ENCODE peak calls at places on chromosomes 6 and 20, in five cellular contexts. One of them, this sample, is unnamed.

GRCh38 chr6:165245287-165245686 is 64.1 kb downstream of the C6orf118 start:
- DNase-seq in bronchial epithelial cell: peak; percentile 25
- DNase-seq in H1: no peak
- DNase-seq in AG04450: no peak
- DNase-seq in glutamatergic neuron: no peak
- DNase-seq in this sample: no peak

GRCh38 chr6:149864578-149865535 is 698 bp upstream of the LRP11 start:
- DNase-seq in bronchial epithelial cell: peak; percentile 72
- DNase-seq in H1: no peak
- DNase-seq in AG04450: no peak
- DNase-seq in glutamatergic neuron: no peak
- DNase-seq in this sample: no peak

GRCh38 chr6:24779416-24779815 is 4.7 kb downstream of the GMNN start:
- DNase-seq in bronchial epithelial cell: no peak
- DNase-seq in H1: no peak
- DNase-seq in AG04450: no peak
- DNase-seq in glutamatergic neuron: no peak
- DNase-seq in this sample: no peak

GRCh38 chr6:15608406-15608805 is 54.4 kb downstream of the DTNBP1 start:
- DNase-seq in bronchial epithelial cell: peak; percentile 85
- DNase-seq in H1: no peak
- DNase-seq in AG04450: peak; percentile 20
- DNase-seq in glutamatergic neuron: no peak
- DNase-seq in this sample: no peak

GRCh38 chr6:14559754-14560527 is 442.4 kb downstream of the CD83 start:
- DNase-seq in bronchial epithelial cell: peak; percentile 85
- DNase-seq in H1: no peak
- DNase-seq in AG04450: no peak
- DNase-seq in glutamatergic neuron: no peak
- DNase-seq in this sample: no peak

GRCh38 chr6:101912266-101912665 is 518.8 kb downstream of the GRIK2 start:
- DNase-seq in bronchial epithelial cell: no peak
- DNase-seq in H1: no peak
- DNase-seq in AG04450: no peak
- DNase-seq in glutamatergic neuron: no peak
- DNase-seq in this sample: no peak

GRCh38 chr20:23452776-23453175 is at the start of gene CST11:
- DNase-seq in bronchial epithelial cell: no peak
- DNase-seq in H1: no peak
- DNase-seq in AG04450: no peak
- DNase-seq in glutamatergic neuron: no peak
- DNase-seq in this sample: no peak

GRCh38 chr20:50193851-50194830 is 3.5 kb downstream of the CEBPB start:
- DNase-seq in bronchial epithelial cell: no peak
- DNase-seq in H1: no peak
- DNase-seq in AG04450: no peak
- DNase-seq in glutamatergic neuron: no peak
- DNase-seq in this sample: peak; percentile 68

GRCh38 chr20:57880155-57880648 is 170.4 kb upstream of the PMEPA1 start:
- DNase-seq in bronchial epithelial cell: no peak
- DNase-seq in H1: no peak
- DNase-seq in AG04450: no peak
- DNase-seq in glutamatergic neuron: no peak
- DNase-seq in this sample: no peak

GRCh38 chr6:14520029-14520428 is 402.5 kb downstream of the CD83 start:
- DNase-seq in bronchial epithelial cell: peak; percentile 79
- DNase-seq in H1: no peak
- DNase-seq in AG04450: no peak
- DNase-seq in glutamatergic neuron: no peak
- DNase-seq in this sample: no peak

GRCh38 chr20:31602779-31603441 is 2.2 kb upstream of the ID1 start:
- DNase-seq in bronchial epithelial cell: peak; percentile 88
- DNase-seq in H1: no peak
- DNase-seq in AG04450: no peak
- DNase-seq in glutamatergic neuron: no peak
- DNase-seq in this sample: peak; percentile 55

GRCh38 chr6:27479319-27480182 is 6.6 kb upstream of the ZNF184 start:
- DNase-seq in bronchial epithelial cell: peak; percentile 89
- DNase-seq in H1: no peak
- DNase-seq in AG04450: peak; percentile 88
- DNase-seq in glutamatergic neuron: peak; percentile 79
- DNase-seq in this sample: peak; percentile 91

GRCh38 chr6:12288844-12289654 is 1.1 kb upstream of the EDN1 start:
- DNase-seq in bronchial epithelial cell: peak; percentile 78
- DNase-seq in H1: peak; percentile 39
- DNase-seq in AG04450: no peak
- DNase-seq in glutamatergic neuron: peak; percentile 64
- DNase-seq in this sample: peak; percentile 93

GRCh38 chr20:16501236-16501635 is 72.0 kb downstream of the KIF16B start:
- DNase-seq in bronchial epithelial cell: no peak
- DNase-seq in H1: no peak
- DNase-seq in AG04450: no peak
- DNase-seq in glutamatergic neuron: no peak
- DNase-seq in this sample: no peak

GRCh38 chr20:15923030-15923776 is 650.0 kb downstream of the KIF16B start:
- DNase-seq in bronchial epithelial cell: no peak
- DNase-seq in H1: no peak
- DNase-seq in AG04450: no peak
- DNase-seq in glutamatergic neuron: no peak
- DNase-seq in this sample: no peak

GRCh38 chr20:49397525-49397924 is 84.9 kb downstream of the KCNB1 start:
- DNase-seq in bronchial epithelial cell: peak; percentile 50
- DNase-seq in H1: no peak
- DNase-seq in AG04450: no peak
- DNase-seq in glutamatergic neuron: no peak
- DNase-seq in this sample: no peak

GRCh38 chr20:34562643-34563042 is 4.1 kb downstream of the MAP1LC3A start:
- DNase-seq in bronchial epithelial cell: no peak
- DNase-seq in H1: no peak
- DNase-seq in AG04450: no peak
- DNase-seq in glutamatergic neuron: peak; percentile 66
- DNase-seq in this sample: peak; percentile 81
- TF ChIP-seq CTCF in bronchial epithelial cell: peak; percentile 23
- TF ChIP-seq CTCF in H1: peak; percentile 60
- TF ChIP-seq CTCF in AG04450: peak; percentile 50
- TF ChIP-seq CTCF in glutamatergic neuron: no peak
- TF ChIP-seq CTCF in this sample: peak; percentile 78

GRCh38 chr6:17156112-17156921 is 54.5 kb downstream of the STMND1 start:
- DNase-seq in bronchial epithelial cell: peak; percentile 75
- DNase-seq in H1: peak; percentile 15
- DNase-seq in AG04450: peak; percentile 69
- DNase-seq in glutamatergic neuron: peak; percentile 70
- DNase-seq in this sample: peak; percentile 84
- TF ChIP-seq CTCF in bronchial epithelial cell: peak; percentile 54
- TF ChIP-seq CTCF in H1: no peak
- TF ChIP-seq CTCF in AG04450: peak; percentile 74
- TF ChIP-seq CTCF in glutamatergic neuron: peak; percentile 88
- TF ChIP-seq CTCF in this sample: peak; percentile 93

DNA sequence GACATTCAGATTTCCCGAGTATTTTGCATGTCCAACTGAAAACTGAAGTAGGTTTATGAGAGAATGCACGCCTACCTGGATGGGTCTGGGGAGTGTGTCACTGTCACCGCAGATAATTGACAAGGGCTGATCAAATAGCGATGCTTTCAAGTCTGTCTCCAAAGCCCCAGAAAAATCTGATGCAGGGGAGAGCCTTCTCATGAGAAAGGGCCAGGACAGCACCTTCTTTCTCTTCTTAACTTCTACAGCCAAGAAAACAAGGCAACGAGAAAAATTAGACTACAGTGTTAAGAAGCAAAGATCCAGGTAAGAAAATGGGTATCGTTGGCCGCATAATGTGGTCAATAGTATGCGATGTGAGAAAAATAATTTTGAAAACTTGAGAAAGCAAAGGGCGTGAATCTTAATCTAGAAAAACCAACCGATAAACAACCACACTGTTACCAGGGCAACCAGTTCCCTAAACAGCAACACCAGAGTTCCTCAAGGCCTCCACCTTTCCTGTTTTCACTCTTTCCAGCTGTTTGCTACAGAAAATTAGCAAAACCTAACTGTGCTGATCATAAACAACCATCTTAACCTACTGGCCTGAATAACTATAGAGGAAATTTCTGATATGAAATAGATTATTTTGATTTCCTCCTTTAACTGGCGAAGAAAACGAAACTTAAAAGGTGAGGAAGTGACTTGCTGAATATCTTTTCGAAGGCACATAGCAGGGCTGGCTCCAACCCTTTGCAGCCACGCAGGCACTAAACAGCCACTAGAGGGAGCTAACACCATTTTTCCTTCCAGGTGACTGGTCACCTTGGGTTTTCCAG is 2.6 kb downstream of the TAGAP start:
- DNase-seq in bronchial epithelial cell: peak; percentile 81
- DNase-seq in H1: peak; percentile 59
- DNase-seq in AG04450: peak; percentile 11
- DNase-seq in glutamatergic neuron: peak; percentile 57
- DNase-seq in this sample: peak; percentile 94
- TF ChIP-seq CTCF in bronchial epithelial cell: peak; percentile 96
- TF ChIP-seq CTCF in H1: peak; percentile 88
- TF ChIP-seq CTCF in AG04450: peak; percentile 89
- TF ChIP-seq CTCF in glutamatergic neuron: peak; percentile 93
- TF ChIP-seq CTCF in this sample: peak; percentile 99

DNA sequence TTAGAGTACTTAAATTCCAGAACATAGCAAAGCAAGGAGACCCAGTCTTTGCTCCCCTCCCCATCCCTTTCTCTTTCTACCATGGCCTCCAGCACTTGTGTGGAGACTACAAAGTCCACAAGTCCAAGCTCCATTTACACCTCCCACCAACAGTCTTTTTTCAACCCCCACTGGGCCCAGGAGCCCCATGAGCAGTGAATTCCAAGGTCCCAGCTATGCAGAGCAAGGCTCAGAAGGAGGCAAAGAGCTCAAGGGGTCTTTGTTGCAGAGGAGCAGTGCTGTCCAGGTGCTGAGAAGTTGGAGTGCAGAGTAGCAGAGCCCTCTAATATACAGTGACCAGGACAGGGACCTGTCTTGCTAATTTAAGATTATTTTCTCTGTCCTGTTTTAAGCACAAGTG is 9.0 kb downstream of the PAK5 start:
- DNase-seq in bronchial epithelial cell: no peak
- DNase-seq in H1: no peak
- DNase-seq in AG04450: no peak
- DNase-seq in glutamatergic neuron: no peak
- DNase-seq in this sample: peak; percentile 67
- TF ChIP-seq CTCF in bronchial epithelial cell: no peak
- TF ChIP-seq CTCF in H1: no peak
- TF ChIP-seq CTCF in AG04450: no peak
- TF ChIP-seq CTCF in glutamatergic neuron: no peak
- TF ChIP-seq CTCF in this sample: no peak

DNA sequence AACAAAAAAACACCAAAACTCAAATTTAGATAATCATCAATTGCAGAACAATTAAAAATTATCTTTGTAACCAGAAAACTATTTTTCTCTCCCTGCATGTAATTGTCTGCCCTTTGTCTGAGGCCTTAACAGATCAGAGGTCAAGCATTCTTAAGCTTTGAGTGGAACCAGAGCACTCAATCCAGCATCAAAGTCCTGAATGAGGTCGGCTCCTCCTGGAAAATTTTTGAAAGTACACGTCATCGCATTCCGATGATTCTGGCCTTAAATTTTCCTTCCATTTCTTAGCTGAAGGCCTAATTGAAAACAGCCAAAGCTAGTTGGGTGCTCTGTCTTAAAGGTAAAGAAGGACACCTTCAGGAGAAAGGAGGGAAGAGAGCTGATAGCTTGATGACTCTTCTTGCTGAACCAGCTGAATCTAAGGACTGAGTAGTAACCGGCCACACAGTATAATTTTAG is 510.2 kb upstream of the SULF2 start:
- DNase-seq in bronchial epithelial cell: peak; percentile 88
- DNase-seq in H1: peak; percentile 80
- DNase-seq in AG04450: peak; percentile 79
- DNase-seq in glutamatergic neuron: no peak
- DNase-seq in this sample: peak; percentile 87
- TF ChIP-seq CTCF in bronchial epithelial cell: peak; percentile 52
- TF ChIP-seq CTCF in H1: no peak
- TF ChIP-seq CTCF in AG04450: peak; percentile 48
- TF ChIP-seq CTCF in glutamatergic neuron: no peak
- TF ChIP-seq CTCF in this sample: peak; percentile 78

DNA sequence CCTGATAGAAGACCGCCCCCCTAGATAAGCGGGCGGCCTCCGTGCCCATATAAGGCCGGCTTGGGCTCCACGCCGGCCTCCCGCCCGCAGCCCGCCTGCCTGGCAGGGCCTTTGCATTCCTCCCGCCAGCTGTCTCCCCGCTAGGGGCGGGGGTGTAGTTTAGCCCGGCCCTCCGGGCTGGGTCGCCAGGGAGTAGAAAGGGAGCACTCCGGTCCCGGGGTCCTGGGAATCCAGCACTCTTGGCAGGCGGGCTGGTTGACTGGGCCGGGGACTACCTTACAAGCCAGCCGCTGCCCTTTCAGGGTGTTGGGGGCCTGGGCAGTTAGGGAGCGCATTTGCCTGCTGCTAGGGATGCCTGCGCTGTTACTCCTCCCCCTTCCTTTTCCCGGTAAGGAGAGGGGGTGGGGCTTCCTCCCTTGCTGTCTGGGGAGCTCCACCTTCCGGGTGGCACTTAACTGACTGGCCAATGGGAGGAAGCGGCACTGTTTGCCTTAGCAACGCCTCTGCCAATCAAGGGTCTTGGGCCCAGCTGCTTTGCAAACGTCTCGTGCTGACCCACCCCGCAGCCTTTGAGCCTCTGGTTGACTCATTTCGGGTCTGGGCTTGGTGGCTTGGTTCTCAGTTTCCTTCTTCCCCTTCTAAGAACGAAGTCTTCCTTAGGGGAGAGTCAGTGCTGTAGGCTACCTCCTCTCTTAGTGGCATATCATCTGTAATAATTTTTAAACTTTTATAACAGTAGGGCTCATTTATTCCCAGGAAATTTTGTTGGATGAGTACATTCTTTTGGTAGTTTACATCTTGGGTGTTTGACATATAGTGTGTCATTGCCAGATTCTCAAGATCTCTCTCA is 3.4 kb downstream of the SRF start:
- DNase-seq in bronchial epithelial cell: peak; percentile 99
- DNase-seq in H1: peak; percentile 90
- DNase-seq in AG04450: peak; percentile 98
- DNase-seq in glutamatergic neuron: peak; percentile 90
- DNase-seq in this sample: peak; percentile 99
- TF ChIP-seq CTCF in bronchial epithelial cell: peak; percentile 18
- TF ChIP-seq CTCF in H1: no peak
- TF ChIP-seq CTCF in AG04450: peak; percentile 19
- TF ChIP-seq CTCF in glutamatergic neuron: no peak
- TF ChIP-seq CTCF in this sample: peak; percentile 46

This sample was measured in endodermal cell.